ENCODE peak calls at places on chromosomes 7 and 10, in seven cellular contexts. J is mesendoderm, E is kidney, I is AG04450, P is cardiac muscle cell, H is PC-9, Q is adrenal gland. A is an unnamed sample.

GRCh38 chr10:44787480-44788075 is 123.6 kb upstream of the TMEM72 start:
- DNase-seq in J (no peak), E (no peak), H (no peak), Q (no peak), P (no peak), I (no peak), A (no peak)

GRCh38 chr10:59854571-59854970 is 51.8 kb downstream of the CCDC6 start:
- DNase-seq in Q (no peak), E (no peak), I (no peak), J (no peak), P (no peak), H (no peak), A (no peak)

GRCh38 chr10:88980836-88981235 is 9.8 kb upstream of the FAS start:
- DNase-seq in Q (no peak), E (no peak), H (no peak), I (no peak), P (no peak), J (no peak), A (no peak)

GRCh38 chr10:46558411-46559185 is 2.1 kb upstream of the GPRIN2 start:
- DNase-seq in P (no peak), J (no peak), I (no peak), E (peak), Q (peak), H (no peak), A (no peak)

GRCh38 chr7:27423290-27423689 is 180.7 kb downstream of the EVX1 start:
- DNase-seq in Q (peak), I (no peak), E (no peak), P (no peak), H (peak), J (no peak), A (no peak)

GRCh38 chr10:77501846-77502251 is 135.8 kb downstream of the KCNMA1 start:
- DNase-seq in E (no peak), J (no peak), P (no peak), I (no peak), Q (no peak), H (no peak), A (peak)

GRCh38 chr7:47587976-47588375 is 6.1 kb upstream of the TNS3 start:
- DNase-seq in H (peak), J (no peak), P (no peak), I (no peak), E (no peak), Q (no peak), A (no peak)

GRCh38 chr10:90167174-90168064 is 466.0 kb downstream of the KIF20B start:
- DNase-seq in J (no peak), P (peak), I (no peak), H (no peak), Q (no peak), E (no peak), A (no peak)

GRCh38 chr7:123292227-123292626 is 92.5 kb upstream of the SLC13A1 start:
- DNase-seq in H (no peak), I (no peak), P (no peak), E (no peak), J (no peak), Q (no peak), A (no peak)

GRCh38 chr10:64396105-64396504 is 874.9 kb downstream of the REEP3 start:
- DNase-seq in P (peak), Q (no peak), E (no peak), J (peak), I (peak), H (no peak), A (no peak)

GRCh38 chr7:27897001-27897400 is 157.0 kb downstream of the TAX1BP1 start:
- DNase-seq in P (no peak), Q (no peak), J (no peak), E (no peak), H (peak), I (peak), A (no peak)

GRCh38 chr7:41428330-41428729 is 274.6 kb downstream of the INHBA start:
- DNase-seq in E (no peak), Q (no peak), H (no peak), P (peak), J (no peak), I (no peak), A (no peak)

GRCh38 chr10:86053675-86054074 is 312.9 kb downstream of the GRID1 start:
- DNase-seq in I (no peak), H (no peak), P (no peak), E (no peak), Q (no peak), J (no peak), A (no peak)

GRCh38 chr7:84102213-84102612 is 92.4 kb downstream of the SEMA3A start:
- DNase-seq in Q (no peak), J (no peak), P (peak), E (no peak), H (no peak), I (no peak), A (no peak)

GRCh38 chr10:58576736-58577366 is 64.2 kb downstream of the BICC1 start:
- DNase-seq in I (no peak), Q (no peak), H (no peak), E (no peak), J (peak), P (no peak), A (no peak)

GRCh38 chr10:124105594-124105993 is 12.2 kb upstream of the CHST15 start:
- DNase-seq in E (no peak), Q (no peak), I (no peak), H (no peak), J (no peak), P (no peak), A (no peak)

GRCh38 chr10:49726593-49726992 is 35.5 kb downstream of the OGDHL start:
- DNase-seq in H (no peak), J (no peak), E (no peak), P (no peak), I (no peak), Q (no peak), A (no peak)

GRCh38 chr7:155856656-155857055 is 44.4 kb upstream of the SHH start:
- DNase-seq in P (no peak), Q (no peak), J (no peak), E (no peak), H (no peak), I (no peak), A (no peak)

GRCh38 chr10:100826983-100827818 is 81.8 kb downstream of the PAX2 start:
- DNase-seq in H (no peak), J (peak), I (no peak), E (peak), P (no peak), Q (no peak), A (no peak)

GRCh38 chr10:44935201-44935960 is 24.2 kb upstream of the RASSF4 start:
- DNase-seq in H (no peak), Q (no peak), P (peak), J (peak), I (peak), E (no peak), A (peak)

GRCh38 chr7:130141161-130141857 is 63.9 kb downstream of the TMEM209 start:
- DNase-seq in H (no peak), Q (peak), P (peak), J (peak), E (peak), I (peak), A (peak)

GRCh38 chr7:140904081-140904480 is 20.6 kb downstream of the BRAF start:
- DNase-seq in Q (no peak), E (no peak), J (no peak), I (no peak), H (no peak), P (no peak), A (no peak)

GRCh38 chr7:41942468-41943097 is 239.7 kb upstream of the INHBA start:
- DNase-seq in I (peak), P (peak), Q (no peak), H (no peak), J (no peak), E (peak), A (no peak)

GRCh38 chr10:95454940-95455339 is 106.2 kb downstream of the SORBS1 start:
- DNase-seq in E (no peak), P (no peak), H (no peak), I (no peak), J (no peak), Q (no peak), A (no peak)
- H3K27ac ChIP-seq in E (no peak), P (no peak), H (no peak), I (no peak), J (no peak), Q (no peak), A (peak)

GRCh38 chr7:25862993-25863726 is 288.8 kb upstream of the NFE2L3 start:
- DNase-seq in J (no peak), H (no peak), I (no peak), E (no peak), P (no peak), Q (no peak), A (no peak)
- H3K27ac ChIP-seq in J (no peak), H (no peak), I (no peak), E (no peak), P (peak), Q (no peak), A (no peak)

DNA sequence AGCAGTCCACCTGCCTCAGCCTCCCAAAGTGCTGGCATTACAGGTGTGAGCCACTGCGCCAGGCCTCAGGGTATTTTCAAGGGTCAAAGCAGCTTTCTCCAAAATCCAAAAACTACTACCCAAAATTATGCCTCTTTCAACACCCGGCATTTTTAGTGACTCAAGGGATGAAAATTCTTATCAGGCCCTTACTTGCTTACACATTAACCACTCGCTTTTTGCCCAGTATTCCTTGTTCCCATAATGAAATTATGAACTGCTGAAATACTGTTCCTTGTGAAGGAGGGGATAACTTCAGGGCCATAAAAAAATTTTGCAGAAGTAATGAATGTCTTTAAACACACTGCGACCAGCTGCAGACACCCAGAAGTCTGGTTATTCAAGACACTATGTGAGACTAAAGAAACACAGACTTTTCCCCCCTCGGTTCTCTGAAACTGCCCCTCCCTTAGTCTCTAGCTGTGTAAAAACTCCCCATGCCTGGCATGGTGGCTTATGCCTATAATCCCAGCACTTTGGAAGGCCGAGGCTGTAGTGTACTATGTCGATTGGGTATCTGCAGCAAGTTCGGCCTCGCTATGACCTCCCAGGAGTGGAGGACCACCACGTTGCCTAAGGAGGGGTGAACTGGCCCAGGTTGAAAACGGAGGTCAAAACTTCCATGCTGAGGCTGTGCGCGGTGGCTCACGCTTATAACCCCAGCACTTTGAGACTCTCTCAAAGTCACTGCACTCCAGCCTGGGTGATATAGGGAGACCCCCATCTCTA is 12.0 kb downstream of the FXYD4 start:
- DNase-seq in J (no peak), E (peak), P (peak), I (no peak), Q (no peak), H (no peak), A (no peak)
- H3K27ac ChIP-seq in J (no peak), E (no peak), P (peak), I (peak), Q (no peak), H (peak), A (no peak)

DNA sequence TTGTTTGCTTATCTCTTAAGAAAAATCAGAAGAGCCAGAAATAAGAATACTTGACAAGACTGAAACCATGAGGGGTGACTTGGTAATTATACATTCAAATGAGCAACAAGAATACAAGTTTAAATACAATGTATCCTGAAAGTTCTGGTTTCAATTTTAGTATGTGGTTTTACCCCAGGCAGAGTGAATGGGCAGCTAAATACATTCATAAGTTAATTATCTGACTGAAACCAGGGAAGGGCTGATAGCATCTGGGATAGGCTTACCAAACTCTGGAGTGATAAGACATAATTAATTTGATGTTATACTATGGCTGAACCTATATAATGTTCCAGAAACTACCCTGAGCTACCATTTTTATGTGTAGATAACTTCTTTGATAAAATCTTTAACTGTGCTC is 252.2 kb upstream of the PLXNA4 start:
- DNase-seq in P (no peak), H (no peak), E (no peak), Q (no peak), I (no peak), J (no peak), A (no peak)
- H3K27ac ChIP-seq in P (no peak), H (no peak), E (no peak), Q (no peak), I (no peak), J (no peak), A (no peak)

A was measured in caudate nucleus.